ENCODE peak calls at places on chromosome 17, in eight cellular contexts. One of them, this sample, is unnamed.

GRCh38 chr17:46976626-46977270 is 2.3 kb downstream of the RPRML start:
- DNase-seq in CD8-positive, alpha-beta memory T cell: no peak
- DNase-seq in neural progenitor cell: peak; percentile 51
- DNase-seq in ovary: no peak
- DNase-seq in heart left ventricle: no peak
- DNase-seq in OCI-LY7: no peak
- DNase-seq in HFF-Myc: no peak
- DNase-seq in keratinocyte: no peak
- DNase-seq in this sample: no peak

GRCh38 chr17:38455288-38455915 is 27.1 kb downstream of the ARHGAP23 start:
- DNase-seq in ovary: peak; percentile 28
- DNase-seq in neural progenitor cell: peak; percentile 59
- DNase-seq in heart left ventricle: no peak
- DNase-seq in OCI-LY7: no peak
- DNase-seq in CD8-positive, alpha-beta memory T cell: no peak
- DNase-seq in HFF-Myc: no peak
- DNase-seq in keratinocyte: no peak
- DNase-seq in this sample: no peak

GRCh38 chr17:57899822-57900221 is 50.0 kb upstream of the MRPS23 start:
- DNase-seq in keratinocyte: no peak
- DNase-seq in ovary: peak; percentile 51
- DNase-seq in OCI-LY7: no peak
- DNase-seq in neural progenitor cell: no peak
- DNase-seq in CD8-positive, alpha-beta memory T cell: no peak
- DNase-seq in heart left ventricle: peak; percentile 71
- DNase-seq in HFF-Myc: no peak
- DNase-seq in this sample: peak; percentile 94

GRCh38 chr17:60610481-60610880 is 10.5 kb downstream of the PPM1D start:
- DNase-seq in neural progenitor cell: no peak
- DNase-seq in heart left ventricle: no peak
- DNase-seq in ovary: no peak
- DNase-seq in HFF-Myc: no peak
- DNase-seq in CD8-positive, alpha-beta memory T cell: no peak
- DNase-seq in keratinocyte: no peak
- DNase-seq in OCI-LY7: no peak
- DNase-seq in this sample: no peak

GRCh38 chr17:79757140-79757745 is 20.7 kb upstream of the CBX2 start:
- DNase-seq in OCI-LY7: no peak
- DNase-seq in keratinocyte: no peak
- DNase-seq in ovary: no peak
- DNase-seq in heart left ventricle: no peak
- DNase-seq in neural progenitor cell: no peak
- DNase-seq in HFF-Myc: no peak
- DNase-seq in CD8-positive, alpha-beta memory T cell: no peak
- DNase-seq in this sample: no peak

GRCh38 chr17:81711814-81712467 is at the start of gene SLC25A10:
- DNase-seq in HFF-Myc: no peak
- DNase-seq in neural progenitor cell: peak; percentile 93
- DNase-seq in OCI-LY7: peak; percentile 93
- DNase-seq in ovary: peak; percentile 80
- DNase-seq in CD8-positive, alpha-beta memory T cell: peak; percentile 66
- DNase-seq in keratinocyte: no peak
- DNase-seq in heart left ventricle: peak; percentile 70
- DNase-seq in this sample: peak; percentile 96

GRCh38 chr17:47279062-47279801 is 25.6 kb downstream of the ITGB3 start:
- DNase-seq in heart left ventricle: peak; percentile 75
- DNase-seq in neural progenitor cell: no peak
- DNase-seq in OCI-LY7: peak; percentile 77
- DNase-seq in keratinocyte: no peak
- DNase-seq in ovary: peak; percentile 67
- DNase-seq in CD8-positive, alpha-beta memory T cell: no peak
- DNase-seq in HFF-Myc: peak; percentile 87
- DNase-seq in this sample: peak; percentile 78

GRCh38 chr17:55734128-55734781 is 11.6 kb upstream of the TMEM100 start:
- DNase-seq in OCI-LY7: peak; percentile 45
- DNase-seq in ovary: no peak
- DNase-seq in heart left ventricle: no peak
- DNase-seq in HFF-Myc: no peak
- DNase-seq in CD8-positive, alpha-beta memory T cell: no peak
- DNase-seq in neural progenitor cell: peak; percentile 49
- DNase-seq in keratinocyte: no peak
- DNase-seq in this sample: no peak

GRCh38 chr17:67415291-67415690 is 38.2 kb downstream of the PITPNC1 start:
- DNase-seq in keratinocyte: no peak
- DNase-seq in OCI-LY7: no peak
- DNase-seq in HFF-Myc: no peak
- DNase-seq in neural progenitor cell: no peak
- DNase-seq in heart left ventricle: no peak
- DNase-seq in ovary: no peak
- DNase-seq in CD8-positive, alpha-beta memory T cell: no peak
- DNase-seq in this sample: no peak

GRCh38 chr17:39629894-39630293 is 3.1 kb downstream of the PPP1R1B start:
- DNase-seq in HFF-Myc: no peak
- DNase-seq in keratinocyte: no peak
- DNase-seq in ovary: no peak
- DNase-seq in CD8-positive, alpha-beta memory T cell: no peak
- DNase-seq in heart left ventricle: no peak
- DNase-seq in neural progenitor cell: no peak
- DNase-seq in OCI-LY7: no peak
- DNase-seq in this sample: peak; percentile 48

GRCh38 chr17:74237321-74237720 is 23.9 kb downstream of the TTYH2 start:
- DNase-seq in neural progenitor cell: no peak
- DNase-seq in HFF-Myc: no peak
- DNase-seq in OCI-LY7: no peak
- DNase-seq in keratinocyte: no peak
- DNase-seq in CD8-positive, alpha-beta memory T cell: no peak
- DNase-seq in heart left ventricle: no peak
- DNase-seq in ovary: no peak
- DNase-seq in this sample: no peak

GRCh38 chr17:11485336-11485735 is 112.9 kb upstream of the DNAH9 start:
- DNase-seq in neural progenitor cell: no peak
- DNase-seq in CD8-positive, alpha-beta memory T cell: no peak
- DNase-seq in heart left ventricle: no peak
- DNase-seq in HFF-Myc: no peak
- DNase-seq in keratinocyte: no peak
- DNase-seq in OCI-LY7: no peak
- DNase-seq in ovary: no peak
- DNase-seq in this sample: no peak

GRCh38 chr17:81002409-81003361 is 11.0 kb downstream of the CHMP6 start:
- DNase-seq in OCI-LY7: no peak
- DNase-seq in ovary: peak; percentile 67
- DNase-seq in neural progenitor cell: no peak
- DNase-seq in HFF-Myc: peak; percentile 43
- DNase-seq in heart left ventricle: peak; percentile 72
- DNase-seq in CD8-positive, alpha-beta memory T cell: no peak
- DNase-seq in keratinocyte: no peak
- DNase-seq in this sample: peak; percentile 57

GRCh38 chr17:73769480-73769879 is 125.2 kb upstream of the SDK2 start:
- DNase-seq in neural progenitor cell: no peak
- DNase-seq in OCI-LY7: no peak
- DNase-seq in HFF-Myc: no peak
- DNase-seq in ovary: no peak
- DNase-seq in heart left ventricle: no peak
- DNase-seq in CD8-positive, alpha-beta memory T cell: no peak
- DNase-seq in keratinocyte: no peak
- DNase-seq in this sample: no peak

GRCh38 chr17:49003557-49004511 is 6.6 kb downstream of the IGF2BP1 start:
- DNase-seq in HFF-Myc: no peak
- DNase-seq in heart left ventricle: no peak
- DNase-seq in neural progenitor cell: peak; percentile 79
- DNase-seq in keratinocyte: no peak
- DNase-seq in ovary: no peak
- DNase-seq in CD8-positive, alpha-beta memory T cell: no peak
- DNase-seq in OCI-LY7: no peak
- DNase-seq in this sample: peak; percentile 78

GRCh38 chr17:64218066-64218465 is 45.0 kb downstream of the TEX2 start:
- DNase-seq in OCI-LY7: peak; percentile 19
- DNase-seq in neural progenitor cell: no peak
- DNase-seq in ovary: no peak
- DNase-seq in CD8-positive, alpha-beta memory T cell: no peak
- DNase-seq in HFF-Myc: no peak
- DNase-seq in heart left ventricle: no peak
- DNase-seq in keratinocyte: no peak
- DNase-seq in this sample: no peak

GRCh38 chr17:28900986-28901726 is 1.7 kb downstream of the DHRS13 start:
- DNase-seq in HFF-Myc: no peak
- DNase-seq in CD8-positive, alpha-beta memory T cell: no peak
- DNase-seq in OCI-LY7: peak; percentile 48
- DNase-seq in neural progenitor cell: no peak
- DNase-seq in keratinocyte: no peak
- DNase-seq in heart left ventricle: no peak
- DNase-seq in ovary: no peak
- DNase-seq in this sample: no peak
- H3K4me3 ChIP-seq in HFF-Myc: no peak overlapping the region
- H3K4me3 ChIP-seq in CD8-positive, alpha-beta memory T cell: peak overlapping the region; percentile 71
- H3K4me3 ChIP-seq in OCI-LY7: peak overlapping the region; percentile 77
- H3K4me3 ChIP-seq in neural progenitor cell: peak overlapping the region; percentile 97
- H3K4me3 ChIP-seq in keratinocyte: no peak overlapping the region
- H3K4me3 ChIP-seq in heart left ventricle: no peak overlapping the region
- H3K4me3 ChIP-seq in ovary: no peak overlapping the region
- H3K4me3 ChIP-seq in this sample: no peak overlapping the region

GRCh38 chr17:4331614-4332013 is 34.9 kb downstream of the UBE2G1 start:
- DNase-seq in CD8-positive, alpha-beta memory T cell: no peak
- DNase-seq in neural progenitor cell: peak; percentile 30
- DNase-seq in OCI-LY7: no peak
- DNase-seq in keratinocyte: no peak
- DNase-seq in ovary: no peak
- DNase-seq in HFF-Myc: no peak
- DNase-seq in heart left ventricle: no peak
- DNase-seq in this sample: no peak

GRCh38 chr17:4333041-4333440 is 33.4 kb downstream of the UBE2G1 start:
- DNase-seq in keratinocyte: no peak
- DNase-seq in neural progenitor cell: no peak
- DNase-seq in HFF-Myc: no peak
- DNase-seq in CD8-positive, alpha-beta memory T cell: no peak
- DNase-seq in OCI-LY7: no peak
- DNase-seq in ovary: no peak
- DNase-seq in heart left ventricle: no peak
- DNase-seq in this sample: no peak

GRCh38 chr17:4334332-4334731 is 32.1 kb downstream of the UBE2G1 start:
- DNase-seq in neural progenitor cell: no peak
- DNase-seq in HFF-Myc: no peak
- DNase-seq in ovary: no peak
- DNase-seq in heart left ventricle: no peak
- DNase-seq in keratinocyte: no peak
- DNase-seq in CD8-positive, alpha-beta memory T cell: no peak
- DNase-seq in OCI-LY7: no peak
- DNase-seq in this sample: no peak

GRCh38 chr17:4334776-4335175 is 31.7 kb downstream of the UBE2G1 start:
- DNase-seq in HFF-Myc: no peak
- DNase-seq in keratinocyte: no peak
- DNase-seq in OCI-LY7: no peak
- DNase-seq in CD8-positive, alpha-beta memory T cell: no peak
- DNase-seq in ovary: no peak
- DNase-seq in neural progenitor cell: no peak
- DNase-seq in heart left ventricle: no peak
- DNase-seq in this sample: no peak

DNA sequence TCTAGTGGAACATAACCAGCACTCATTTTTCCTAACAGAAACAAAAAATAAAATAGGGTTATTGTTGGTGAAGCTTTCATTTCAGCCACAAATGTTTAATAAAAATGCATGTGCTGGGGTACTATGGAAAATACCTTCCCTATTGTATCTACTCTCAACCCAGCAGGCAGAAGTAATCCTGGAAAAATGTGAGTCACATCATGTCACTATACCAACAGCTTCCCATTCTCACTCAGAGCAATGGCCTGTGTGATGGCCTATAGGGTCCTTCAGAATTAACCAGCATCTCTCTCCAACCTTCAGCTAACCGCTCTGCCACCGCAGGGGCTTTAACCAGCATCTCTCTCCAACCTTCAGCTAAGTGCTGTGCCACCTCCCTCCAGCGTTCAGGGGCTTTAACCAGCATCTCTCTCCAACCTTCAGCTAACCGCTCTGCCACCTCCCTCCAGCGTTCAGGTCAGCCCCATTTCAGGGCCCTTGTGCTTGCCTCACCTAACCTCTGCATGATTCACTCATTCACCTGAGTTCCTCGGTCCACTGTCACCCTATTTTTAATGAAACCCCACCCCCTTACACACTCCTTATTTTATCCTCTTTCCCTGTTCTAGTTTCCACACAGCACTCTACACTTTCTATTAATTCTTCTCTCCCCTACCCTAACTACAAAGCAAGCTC is 34.0 kb downstream of the UBE2G1 start:
- DNase-seq in HFF-Myc: no peak
- DNase-seq in heart left ventricle: no peak
- DNase-seq in neural progenitor cell: peak; percentile 33
- DNase-seq in keratinocyte: no peak
- DNase-seq in CD8-positive, alpha-beta memory T cell: no peak
- DNase-seq in ovary: no peak
- DNase-seq in OCI-LY7: no peak
- DNase-seq in this sample: no peak
- H3K4me3 ChIP-seq in HFF-Myc: no peak overlapping the region
- H3K4me3 ChIP-seq in heart left ventricle: no peak overlapping the region
- H3K4me3 ChIP-seq in neural progenitor cell: no peak overlapping the region
- H3K4me3 ChIP-seq in keratinocyte: no peak overlapping the region
- H3K4me3 ChIP-seq in CD8-positive, alpha-beta memory T cell: no peak overlapping the region
- H3K4me3 ChIP-seq in ovary: no peak overlapping the region
- H3K4me3 ChIP-seq in OCI-LY7: no peak overlapping the region
- H3K4me3 ChIP-seq in this sample: no peak overlapping the region

GRCh38 chr17:43367588-43368242 is 31.1 kb upstream of the ARL4D start:
- DNase-seq in ovary: peak; percentile 48
- DNase-seq in OCI-LY7: peak; percentile 89
- DNase-seq in keratinocyte: no peak
- DNase-seq in heart left ventricle: no peak
- DNase-seq in neural progenitor cell: peak; percentile 64
- DNase-seq in CD8-positive, alpha-beta memory T cell: no peak
- DNase-seq in HFF-Myc: peak; percentile 84
- DNase-seq in this sample: no peak

GRCh38 chr17:43371227-43371821 is 27.5 kb upstream of the ARL4D start:
- DNase-seq in neural progenitor cell: no peak
- DNase-seq in keratinocyte: no peak
- DNase-seq in CD8-positive, alpha-beta memory T cell: no peak
- DNase-seq in HFF-Myc: no peak
- DNase-seq in heart left ventricle: no peak
- DNase-seq in ovary: peak; percentile 37
- DNase-seq in OCI-LY7: no peak
- DNase-seq in this sample: no peak

GRCh38 chr17:43366809-43367587 is 31.8 kb upstream of the ARL4D start:
- DNase-seq in heart left ventricle: no peak
- DNase-seq in neural progenitor cell: no peak
- DNase-seq in ovary: peak; percentile 55
- DNase-seq in OCI-LY7: no peak
- DNase-seq in keratinocyte: no peak
- DNase-seq in HFF-Myc: no peak
- DNase-seq in CD8-positive, alpha-beta memory T cell: no peak
- DNase-seq in this sample: no peak

GRCh38 chr17:43369986-43370385 is 28.8 kb upstream of the ARL4D start:
- DNase-seq in neural progenitor cell: no peak
- DNase-seq in heart left ventricle: no peak
- DNase-seq in HFF-Myc: no peak
- DNase-seq in OCI-LY7: no peak
- DNase-seq in keratinocyte: no peak
- DNase-seq in CD8-positive, alpha-beta memory T cell: no peak
- DNase-seq in ovary: no peak
- DNase-seq in this sample: no peak

GRCh38 chr17:43368740-43369506 is 29.9 kb upstream of the ARL4D start:
- DNase-seq in heart left ventricle: peak; percentile 88
- DNase-seq in CD8-positive, alpha-beta memory T cell: peak; percentile 41
- DNase-seq in HFF-Myc: no peak
- DNase-seq in neural progenitor cell: peak; percentile 83
- DNase-seq in OCI-LY7: peak; percentile 39
- DNase-seq in keratinocyte: no peak
- DNase-seq in ovary: peak; percentile 87
- DNase-seq in this sample: peak; percentile 90
- H3K4me3 ChIP-seq in heart left ventricle: peak overlapping the region; percentile 62
- H3K4me3 ChIP-seq in CD8-positive, alpha-beta memory T cell: peak overlapping the region; percentile 79
- H3K4me3 ChIP-seq in HFF-Myc: peak overlapping the region; percentile 30
- H3K4me3 ChIP-seq in neural progenitor cell: peak overlapping the region; percentile 40
- H3K4me3 ChIP-seq in OCI-LY7: peak overlapping the region; percentile 64
- H3K4me3 ChIP-seq in keratinocyte: peak overlapping the region; percentile 63
- H3K4me3 ChIP-seq in ovary: peak overlapping the region; percentile 62
- H3K4me3 ChIP-seq in this sample: peak overlapping the region; percentile 14

GRCh38 chr17:76262732-76263344 is 2.3 kb upstream of the UBALD2 start:
- DNase-seq in keratinocyte: no peak
- DNase-seq in HFF-Myc: no peak
- DNase-seq in neural progenitor cell: no peak
- DNase-seq in ovary: no peak
- DNase-seq in CD8-positive, alpha-beta memory T cell: no peak
- DNase-seq in OCI-LY7: peak; percentile 85
- DNase-seq in heart left ventricle: no peak
- DNase-seq in this sample: peak; percentile 78
- H3K4me3 ChIP-seq in keratinocyte: peak overlapping the region; percentile 45
- H3K4me3 ChIP-seq in HFF-Myc: no peak overlapping the region
- H3K4me3 ChIP-seq in neural progenitor cell: no peak overlapping the region
- H3K4me3 ChIP-seq in ovary: no peak overlapping the region
- H3K4me3 ChIP-seq in CD8-positive, alpha-beta memory T cell: no peak overlapping the region
- H3K4me3 ChIP-seq in OCI-LY7: peak overlapping the region; percentile 49
- H3K4me3 ChIP-seq in heart left ventricle: no peak overlapping the region
- H3K4me3 ChIP-seq in this sample: no peak overlapping the region